ENCODE peak calls at places on chromosomes 2 and 18, in four cellular contexts. X, U, B and C are unnamed samples.

GRCh38 chr2:61639721-61640120 is 101.6 kb upstream of the XPO1 start:
- DNase-seq in X (no peak), B (no peak), U (no peak), C (no peak)

GRCh38 chr2:168371273-168371992 is 84.6 kb upstream of the CERS6 start:
- DNase-seq in X (no peak), B (no peak), U (peak), C (no peak)

GRCh38 chr18:67417864-67418523 is 98.5 kb downstream of the DSEL start:
- DNase-seq in B (peak), X (peak), U (peak), C (peak)

GRCh38 chr2:118269408-118270051 is 181.3 kb downstream of the INSIG2 start:
- DNase-seq in B (no peak), U (no peak), X (no peak), C (no peak)

GRCh38 chr18:6521804-6522418 is 107.2 kb upstream of the L3MBTL4 start:
- DNase-seq in X (peak), U (peak), B (no peak), C (no peak)

GRCh38 chr2:216013080-216013909 is at the start of gene MREG:
- DNase-seq in X (peak), U (peak), B (peak), C (peak)

GRCh38 chr2:1227289-1227900 is 185.9 kb upstream of the TPO start:
- DNase-seq in B (no peak), X (no peak), U (no peak), C (no peak)

GRCh38 chr2:142857247-142858154 is 20.0 kb upstream of the KYNU start:
- DNase-seq in U (peak), B (no peak), X (peak), C (no peak)

GRCh38 chr2:64515075-64515474 is 9.1 kb upstream of the AFTPH start:
- DNase-seq in B (peak), X (no peak), U (no peak), C (peak)

GRCh38 chr2:153872311-153873061 is 764 bp downstream of the GALNT13 start:
- DNase-seq in U (no peak), X (no peak), B (peak), C (peak)

GRCh38 chr2:12486205-12487118 is 230.3 kb upstream of the TRIB2 start:
- DNase-seq in X (peak), U (peak), B (no peak), C (no peak)

GRCh38 chr2:188665196-188665595 is 309.0 kb upstream of the COL3A1 start:
- DNase-seq in B (no peak), U (no peak), X (peak), C (no peak)

GRCh38 chr18:25898965-25899364 is 191.4 kb downstream of the SS18 start:
- DNase-seq in B (no peak), X (no peak), U (no peak), C (peak)

GRCh38 chr2:39479696-39480095 is 42.6 kb upstream of the MAP4K3 start:
- DNase-seq in U (no peak), B (no peak), X (no peak), C (no peak)

GRCh38 chr2:23684540-23685176 is 242.3 kb downstream of the ATAD2B start:
- DNase-seq in B (no peak), U (no peak), X (no peak), C (no peak)

GRCh38 chr2:151560289-151560688 is 150.6 kb downstream of the RIF1 start:
- DNase-seq in X (peak), U (peak), B (no peak), C (peak)

GRCh38 chr2:160220545-160221009 is 20.5 kb upstream of the ITGB6 start:
- DNase-seq in X (no peak), B (no peak), U (peak), C (no peak)

GRCh38 chr2:148096012-148096411 is 75.1 kb downstream of the MBD5 start:
- DNase-seq in X (no peak), B (no peak), U (no peak), C (no peak)